ENCODE peak calls at places on chromosomes 2 and 18, in five cellular contexts. K is Kasumi-1; J is activated naive CD4-positive, alpha-beta T cell treated with anti-CD3 and anti-CD28 coated beads, Interleukin-2, amount 50 U/mL, for 16 hours; C is activated naive CD8-positive, alpha-beta T cell treated with anti-CD3 and anti-CD28 coated beads, Interleukin-2, amount 50 U/mL, for 16 hours; M is GM12878. R is an unnamed sample.

GRCh38 chr2:237432484-237433092 is 18.6 kb upstream of the COL6A3 start:
- DNase-seq in K (no peak), J (peak; percentile 68), C (peak; percentile 42), M (no peak), R (peak; percentile 82)

GRCh38 chr2:120231974-120232635 is 8.9 kb upstream of the TMEM185B start:
- DNase-seq in K (no peak), J (peak; percentile 70), C (peak; percentile 54), M (peak; percentile 86), R (no peak)

GRCh38 chr2:24820175-24820513 is 26.9 kb downstream of the CENPO start:
- DNase-seq in K (no peak), J (no peak), C (no peak), M (no peak), R (no peak)

GRCh38 chr18:8744656-8745055 is 39.3 kb downstream of the MTCL1 start:
- DNase-seq in K (no peak), J (no peak), C (no peak), M (no peak), R (no peak)

GRCh38 chr2:128312411-128312810 is 6.3 kb downstream of the HS6ST1 start:
- DNase-seq in K (no peak), J (no peak), C (no peak), M (no peak), R (no peak)

GRCh38 chr18:36025025-36025424 is 42.3 kb downstream of the RPRD1A start:
- DNase-seq in K (no peak), J (no peak), C (no peak), M (no peak), R (peak; percentile 66)

GRCh38 chr2:75410702-75411101 is 150.0 kb downstream of the EVA1A start:
- DNase-seq in K (no peak), J (no peak), C (no peak), M (no peak), R (no peak)

GRCh38 chr2:152320814-152321213 is 14.2 kb upstream of the FMNL2 start:
- DNase-seq in K (no peak), J (no peak), C (no peak), M (no peak), R (no peak)

GRCh38 chr2:118197011-118197695 is 108.9 kb downstream of the INSIG2 start:
- DNase-seq in K (no peak), J (no peak), C (no peak), M (no peak), R (no peak)

GRCh38 chr2:232324778-232325177 is 53.8 kb upstream of the ALPP start:
- DNase-seq in K (no peak), J (no peak), C (no peak), M (no peak), R (no peak)

R was measured in cardiac fibroblast.